ENCODE peak calls at places on chromosomes 4 and X, in six cellular contexts. T is HepG2, Z is K562, M is A549, C is GM12878, D is endothelial cell of umbilical vein. O is an unnamed sample.

GRCh38 chrX:106415276-106415895 is 196.4 kb upstream of the RADX start:
- DNase-seq in T (peak; percentile 5), Z (peak; percentile 17), M (peak; percentile 22), C (no peak), D (peak; percentile 1), O (peak; percentile 16)

GRCh38 chr4:15882675-15883086 is 55.9 kb downstream of the FGFBP1 start:
- DNase-seq in T (peak; percentile 64), Z (peak; percentile 47), M (peak; percentile 87), C (peak; percentile 64), D (peak; percentile 72), O (peak; percentile 89)

GRCh38 chrX:116417214-116417613 is 19.2 kb upstream of the SLC6A14 start:
- DNase-seq in T (no peak), Z (no peak), M (no peak), C (no peak), D (no peak), O (no peak)

GRCh38 chr4:51930557-51930956 is 87.6 kb downstream of the DCUN1D4 start:
- DNase-seq in T (no peak), Z (no peak), M (no peak), C (no peak), D (no peak), O (no peak)

GRCh38 chr4:33171873-33172550 is 2451.8 kb downstream of the PCDH7 start:
- DNase-seq in T (no peak), Z (no peak), M (no peak), C (no peak), D (no peak), O (no peak)

GRCh38 chr4:89301902-89302301 is 5.7 kb downstream of the GPRIN3 start:
- DNase-seq in T (no peak), Z (no peak), M (no peak), C (no peak), D (no peak), O (no peak)

GRCh38 chr4:70743728-70744127 is 22.0 kb downstream of the RUFY3 start:
- DNase-seq in T (no peak), Z (no peak), M (no peak), C (no peak), D (no peak), O (no peak)

GRCh38 chr4:121789960-121790829 is 10.9 kb upstream of the EXOSC9 start:
- DNase-seq in T (no peak), Z (peak; percentile 39), M (no peak), C (no peak), D (peak; percentile 84), O (no peak)

GRCh38 chr4:3810796-3811485 is 44.8 kb downstream of the ADRA2C start:
- DNase-seq in T (no peak), Z (no peak), M (no peak), C (no peak), D (no peak), O (no peak)

GRCh38 chr4:166091914-166092510 is 219.0 kb downstream of the TLL1 start:
- DNase-seq in T (peak; percentile 28), Z (peak; percentile 13), M (peak; percentile 24), C (no peak), D (peak; percentile 43), O (peak; percentile 43)

GRCh38 chr4:154329939-154330338 is 161.7 kb downstream of the DCHS2 start:
- DNase-seq in T (no peak), Z (no peak), M (no peak), C (no peak), D (no peak), O (no peak)

GRCh38 chrX:19280636-19281035 is 63.1 kb upstream of the PDHA1 start:
- DNase-seq in T (no peak), Z (no peak), M (no peak), C (no peak), D (no peak), O (no peak)

GRCh38 chrX:78455901-78456300 is 128.5 kb upstream of the CYSLTR1 start:
- DNase-seq in T (no peak), Z (no peak), M (peak; percentile 4), C (no peak), D (no peak), O (no peak)

GRCh38 chr4:67539830-67540229 is 5.5 kb downstream of the CENPC start:
- DNase-seq in T (no peak), Z (no peak), M (no peak), C (no peak), D (no peak), O (no peak)

GRCh38 chrX:8815460-8816065 is 14.4 kb upstream of the FAM9A start:
- DNase-seq in T (peak; percentile 45), Z (peak; percentile 55), M (peak; percentile 45), C (peak; percentile 4), D (peak; percentile 36), O (peak; percentile 53)

GRCh38 chr4:2101346-2102044 is 42.4 kb downstream of the NAT8L start:
- DNase-seq in T (no peak), Z (no peak), M (no peak), C (no peak), D (no peak), O (no peak)

GRCh38 chr4:69156913-69157312 is 57.6 kb downstream of the UGT2B11 start:
- DNase-seq in T (peak; percentile 9), Z (no peak), M (peak; percentile 4), C (no peak), D (peak; percentile 6), O (no peak)

GRCh38 chr4:33104190-33104773 is 2384.1 kb downstream of the PCDH7 start:
- DNase-seq in T (no peak), Z (no peak), M (no peak), C (peak; percentile 2), D (no peak), O (no peak)

GRCh38 chr4:12987284-12987683 is 496.9 kb downstream of the RAB28 start:
- DNase-seq in T (no peak), Z (no peak), M (no peak), C (no peak), D (no peak), O (no peak)

GRCh38 chr4:125115476-125115875 is 199.3 kb upstream of the FAT4 start:
- DNase-seq in T (no peak), Z (no peak), M (no peak), C (no peak), D (no peak), O (no peak)

GRCh38 chr4:3387943-3388348 is 53.8 kb upstream of the HGFAC start:
- DNase-seq in T (no peak), Z (no peak), M (no peak), C (no peak), D (peak; percentile 58), O (peak; percentile 56)

GRCh38 chr4:145453163-145453520 is 28.5 kb upstream of the SMAD1 start:
- DNase-seq in T (no peak), Z (no peak), M (no peak), C (no peak), D (peak; percentile 7), O (no peak)

GRCh38 chr4:165518024-165518616 is 139.3 kb downstream of the CPE start:
- DNase-seq in T (no peak), Z (no peak), M (no peak), C (no peak), D (no peak), O (no peak)

GRCh38 chrX:18873189-18873791 is 110.6 kb downstream of the PHKA2 start:
- DNase-seq in T (no peak), Z (no peak), M (no peak), C (no peak), D (peak; percentile 46), O (no peak)

GRCh38 chrX:4622768-4623167 is 909.3 kb upstream of the PRKX start:
- DNase-seq in T (no peak), Z (no peak), M (no peak), C (no peak), D (no peak), O (no peak)

GRCh38 chrX:10007604-10008003 is 40.4 kb downstream of the CLDN34 start:
- DNase-seq in T (no peak), Z (no peak), M (no peak), C (no peak), D (no peak), O (peak; percentile 68)

GRCh38 chrX:24030597-24030996 is 3.6 kb upstream of the KLHL15 start:
- DNase-seq in T (no peak), Z (peak; percentile 64), M (no peak), C (no peak), D (no peak), O (no peak)

GRCh38 chr4:141130947-141131545 is 2.2 kb downstream of the RNF150 start:
- DNase-seq in T (no peak), Z (no peak), M (no peak), C (no peak), D (no peak), O (no peak)

GRCh38 chr4:178316211-178316610 is 874.0 kb upstream of the AGA start:
- DNase-seq in T (no peak), Z (no peak), M (no peak), C (no peak), D (no peak), O (no peak)

DNA sequence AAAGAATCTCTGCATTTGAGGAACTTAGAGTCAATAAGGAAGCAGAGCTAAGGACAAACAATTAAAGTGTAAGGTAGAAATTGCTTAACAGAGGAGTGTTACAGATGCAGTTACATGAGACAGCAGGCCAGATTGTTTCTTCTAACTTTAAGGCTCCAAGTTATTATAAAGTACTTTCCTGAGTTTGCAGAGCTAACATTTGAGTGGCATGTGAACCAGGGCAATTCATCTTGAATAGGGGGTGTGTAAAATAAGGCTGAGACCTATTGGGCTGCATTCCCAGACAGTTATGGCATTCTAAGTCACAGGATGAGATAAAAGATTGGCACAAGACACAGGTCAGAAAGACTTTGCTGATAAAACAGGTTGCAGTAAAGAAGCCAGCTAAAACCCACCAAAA is 7.6 kb upstream of the LNX1 start:
- DNase-seq in T (no peak), Z (no peak), M (no peak), C (no peak), D (peak; percentile 46), O (no peak)
- TF ChIP-seq MYC in T (no peak), Z (no peak), M (no peak), C (no peak), D (no peak), O (no peak)

DNA sequence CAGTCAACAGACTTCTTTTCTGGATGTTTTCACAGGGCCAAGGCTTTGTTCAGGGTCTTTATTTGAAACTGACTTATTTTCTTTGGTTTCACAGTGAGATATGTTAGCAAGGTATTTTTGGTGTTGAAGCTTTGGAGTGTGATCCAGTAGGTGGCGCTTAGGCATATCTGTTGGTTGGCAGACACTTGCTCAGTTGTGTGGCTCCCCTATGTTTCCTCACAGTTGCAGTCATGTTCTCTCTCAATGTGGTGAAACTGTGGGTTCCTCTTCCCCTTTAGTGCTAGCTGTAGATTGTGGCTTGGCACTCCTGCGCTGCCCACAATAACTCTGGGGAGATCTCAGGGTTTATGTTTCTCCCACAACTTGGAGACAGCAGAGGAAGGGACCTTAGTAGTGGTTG is 460.8 kb downstream of the SLITRK2 start:
- DNase-seq in T (no peak), Z (no peak), M (no peak), C (no peak), D (no peak), O (peak; percentile 71)
- TF ChIP-seq CTCF in T (no peak), Z (no peak), M (no peak), C (no peak), D (no peak), O (peak; percentile 49)

GRCh38 chrX:124045109-124045508 is 83.6 kb downstream of the STAG2 start:
- DNase-seq in T (no peak), Z (no peak), M (no peak), C (no peak), D (no peak), O (peak; percentile 14)

GRCh38 chrX:124042042-124042441 is 80.5 kb downstream of the STAG2 start:
- DNase-seq in T (no peak), Z (no peak), M (no peak), C (no peak), D (no peak), O (no peak)
- H3K4me3 ChIP-seq in T (no peak overlapping the region), Z (no peak overlapping the region), M (no peak overlapping the region), C (no peak overlapping the region), D (no peak overlapping the region), O (no peak overlapping the region)

GRCh38 chrX:56026816-56027215 is 205.3 kb upstream of the KLF8 start:
- DNase-seq in T (no peak), Z (no peak), M (no peak), C (no peak), D (no peak), O (no peak)
- TF ChIP-seq MYC in T (no peak), Z (no peak), M (no peak), C (no peak), D (no peak), O (no peak)